ENCODE peak calls at places on chromosomes 4 and X, in eight cellular contexts. R is activated CD8-positive, alpha-beta T cell treated with anti-CD3 and anti-CD28 coated beads for 36 hours; V is activated naive CD8-positive, alpha-beta T cell treated with anti-CD3 and anti-CD28 coated beads, Interleukin-2, amount 50 U/mL, for 24 hours; Q is ELR; F is hepatic stellate cell; I is BJ; C is dorsolateral prefrontal cortex; L is stimulated activated CD4-positive, alpha-beta T cell treated with anti-CD3 and anti-CD28 coated beads, Interleukin-12 subunit alpha, Interleukin-12 subunit beta, amount 100 ng/mL, for 48 hours. W is an unnamed sample.
A peak's percentile ranks its signal among the peaks of the same experiment; 100 is the strongest.

GRCh38 chr4:153465922-153466636 is at the start of gene TMEM131L:
- DNase-seq in R (peak; percentile 64), V (peak; percentile 67), Q (peak; percentile 74), F (peak; percentile 73), I (no peak), C (peak; percentile 63), L (no peak), W (peak; percentile 73)

GRCh38 chrX:150038356-150038755 is 100.1 kb upstream of the EOLA2 start:
- DNase-seq in R (no peak), V (no peak), Q (peak; percentile 9), F (no peak), I (no peak), C (no peak), L (no peak), W (no peak)

GRCh38 chrX:20519077-20519617 is 252.4 kb upstream of the RPS6KA3 start:
- DNase-seq in R (no peak), V (no peak), Q (no peak), F (no peak), I (no peak), C (no peak), L (no peak), W (no peak)

GRCh38 chrX:46953597-46953996 is 41.4 kb downstream of the JADE3 start:
- DNase-seq in R (no peak), V (no peak), Q (no peak), F (no peak), I (no peak), C (no peak), L (no peak), W (no peak)

GRCh38 chrX:133390647-133391046 is 24.6 kb downstream of the GPC4 start:
- DNase-seq in R (no peak), V (no peak), Q (no peak), F (no peak), I (no peak), C (no peak), L (no peak), W (no peak)

GRCh38 chr4:76463568-76463967 is 28.5 kb downstream of the SHROOM3 start:
- DNase-seq in R (no peak), V (no peak), Q (no peak), F (no peak), I (no peak), C (no peak), L (no peak), W (no peak)

GRCh38 chr4:119046263-119046662 is 89.4 kb upstream of the MYOZ2 start:
- DNase-seq in R (no peak), V (no peak), Q (no peak), F (no peak), I (no peak), C (no peak), L (no peak), W (no peak)

GRCh38 chrX:116318672-116319071 is 117.7 kb upstream of the SLC6A14 start:
- DNase-seq in R (no peak), V (no peak), Q (peak; percentile 7), F (no peak), I (no peak), C (no peak), L (no peak), W (no peak)

GRCh38 chr4:153748378-153748777 is 11.4 kb downstream of the RNF175 start:
- DNase-seq in R (no peak), V (no peak), Q (peak; percentile 59), F (peak; percentile 30), I (peak; percentile 29), C (no peak), L (no peak), W (no peak)

GRCh38 chr4:38867478-38868054 is at the start of gene FAM114A1:
- DNase-seq in R (peak; percentile 20), V (peak; percentile 37), Q (peak; percentile 84), F (peak; percentile 86), I (no peak), C (peak; percentile 50), L (no peak), W (no peak)

GRCh38 chrX:33211356-33212254 is at the start of gene DMD:
- DNase-seq in R (no peak), V (no peak), Q (no peak), F (peak; percentile 9), I (no peak), C (no peak), L (no peak), W (no peak)

GRCh38 chr4:120156115-120156718 is 89.6 kb upstream of the MAD2L1 start:
- DNase-seq in R (peak; percentile 20), V (peak; percentile 2), Q (peak; percentile 63), F (no peak), I (peak; percentile 15), C (no peak), L (peak; percentile 45), W (peak; percentile 50)

GRCh38 chrX:13440166-13440565 is 120.3 kb upstream of the ATXN3L start:
- DNase-seq in R (no peak), V (no peak), Q (no peak), F (no peak), I (no peak), C (no peak), L (no peak), W (no peak)

GRCh38 chr4:27048350-27049100 is 187.9 kb downstream of the STIM2 start:
- DNase-seq in R (no peak), V (no peak), Q (peak; percentile 59), F (peak; percentile 43), I (no peak), C (no peak), L (no peak), W (no peak)

GRCh38 chr4:64774626-64775025 is 365.4 kb upstream of the TECRL start:
- DNase-seq in R (no peak), V (no peak), Q (peak; percentile 64), F (no peak), I (no peak), C (no peak), L (no peak), W (no peak)

GRCh38 chr4:152643153-152644035 is 36.4 kb downstream of the TMEM154 start:
- DNase-seq in R (peak; percentile 48), V (no peak), Q (no peak), F (no peak), I (no peak), C (no peak), L (no peak), W (peak; percentile 88)

GRCh38 chrX:118347131-118347530 is 1.2 kb downstream of the WDR44 start:
- DNase-seq in R (peak; percentile 4), V (no peak), Q (peak; percentile 73), F (peak; percentile 50), I (no peak), C (no peak), L (no peak), W (no peak)

GRCh38 chr4:85221606-85222005 is 253.3 kb upstream of the ARHGAP24 start:
- DNase-seq in R (no peak), V (no peak), Q (no peak), F (no peak), I (no peak), C (no peak), L (no peak), W (no peak)

GRCh38 chr4:11429646-11430045 is 952 bp upstream of the HS3ST1 start:
- DNase-seq in R (no peak), V (no peak), Q (no peak), F (no peak), I (no peak), C (no peak), L (no peak), W (no peak)

GRCh38 chr4:86972997-86973396 is 38.2 kb downstream of the AFF1 start:
- DNase-seq in R (no peak), V (no peak), Q (no peak), F (no peak), I (no peak), C (no peak), L (no peak), W (peak; percentile 30)

GRCh38 chrX:49230500-49231232 is 2.5 kb downstream of the CACNA1F start:
- DNase-seq in R (peak; percentile 84), V (peak; percentile 76), Q (no peak), F (peak; percentile 29), I (no peak), C (no peak), L (peak; percentile 52), W (no peak)

GRCh38 chrX:97806238-97806637 is 922.5 kb downstream of the RPA4 start:
- DNase-seq in R (no peak), V (no peak), Q (peak; percentile 1), F (peak; percentile 1), I (no peak), C (no peak), L (no peak), W (no peak)